ENCODE peak calls at places on chromosome 16, in five cellular contexts. One of them, this sample, is unnamed.

GRCh38 chr16:87267566-87267965 is 49.6 kb downstream of the C16orf95 start:
- DNase-seq in A673: no peak
- DNase-seq in psoas muscle: no peak
- DNase-seq in transverse colon: no peak
- DNase-seq in A549: no peak
- DNase-seq in this sample: no peak

GRCh38 chr16:88940196-88941050 is 36.6 kb downstream of the CBFA2T3 start:
- DNase-seq in A549: no peak
- DNase-seq in transverse colon: no peak
- DNase-seq in A673: no peak
- DNase-seq in psoas muscle: no peak
- DNase-seq in this sample: no peak

GRCh38 chr16:12535535-12536411 is 267.9 kb downstream of the CPPED1 start:
- DNase-seq in transverse colon: no peak
- DNase-seq in psoas muscle: no peak
- DNase-seq in A549: no peak
- DNase-seq in A673: no peak
- DNase-seq in this sample: peak

GRCh38 chr16:69762843-69763556 is 868 bp downstream of the WWP2 start:
- DNase-seq in A673: no peak
- DNase-seq in transverse colon: peak
- DNase-seq in A549: no peak
- DNase-seq in psoas muscle: no peak
- DNase-seq in this sample: peak

GRCh38 chr16:19884611-19885455 is at the start of gene GPRC5B:
- DNase-seq in psoas muscle: peak
- DNase-seq in A673: peak
- DNase-seq in transverse colon: peak
- DNase-seq in A549: peak
- DNase-seq in this sample: peak

GRCh38 chr16:67560827-67561342 is 1.4 kb upstream of the CTCF start:
- DNase-seq in transverse colon: no peak
- DNase-seq in psoas muscle: no peak
- DNase-seq in A673: no peak
- DNase-seq in A549: no peak
- DNase-seq in this sample: no peak

GRCh38 chr16:30922420-30922959 is 882 bp upstream of the FBXL19 start:
- DNase-seq in transverse colon: peak
- DNase-seq in A673: peak
- DNase-seq in psoas muscle: peak
- DNase-seq in A549: peak
- DNase-seq in this sample: peak

GRCh38 chr16:11985250-11985649 is 8.7 kb downstream of the SNX29 start:
- DNase-seq in transverse colon: no peak
- DNase-seq in A673: no peak
- DNase-seq in A549: no peak
- DNase-seq in psoas muscle: no peak
- DNase-seq in this sample: no peak

GRCh38 chr16:84084570-84085270 is 32.0 kb downstream of the MBTPS1 start:
- DNase-seq in A673: peak
- DNase-seq in psoas muscle: peak
- DNase-seq in transverse colon: peak
- DNase-seq in A549: peak
- DNase-seq in this sample: peak

GRCh38 chr16:3149193-3149530 is 14.3 kb downstream of the ZNF213 start:
- DNase-seq in transverse colon: no peak
- DNase-seq in A673: no peak
- DNase-seq in psoas muscle: no peak
- DNase-seq in A549: no peak
- DNase-seq in this sample: no peak

GRCh38 chr16:65283238-65283651 is 161.4 kb upstream of the CDH11 start:
- DNase-seq in A549: no peak
- DNase-seq in transverse colon: no peak
- DNase-seq in psoas muscle: no peak
- DNase-seq in A673: no peak
- DNase-seq in this sample: no peak

GRCh38 chr16:4666537-4667202 is 26.7 kb upstream of the NUDT16L1 start:
- DNase-seq in psoas muscle: no peak
- DNase-seq in transverse colon: no peak
- DNase-seq in A673: no peak
- DNase-seq in A549: no peak
- DNase-seq in this sample: no peak

GRCh38 chr16:81513204-81514040 is 68.8 kb downstream of the CMIP start:
- DNase-seq in A549: no peak
- DNase-seq in A673: no peak
- DNase-seq in transverse colon: no peak
- DNase-seq in psoas muscle: peak
- DNase-seq in this sample: no peak

GRCh38 chr16:68790130-68790761 is 53.1 kb upstream of the TANGO6 start:
- DNase-seq in transverse colon: peak
- DNase-seq in A673: no peak
- DNase-seq in psoas muscle: no peak
- DNase-seq in A549: peak
- DNase-seq in this sample: no peak

GRCh38 chr16:66712512-66712911 is 16.0 kb upstream of the CMTM4 start:
- DNase-seq in A673: no peak
- DNase-seq in psoas muscle: no peak
- DNase-seq in A549: no peak
- DNase-seq in transverse colon: no peak
- DNase-seq in this sample: no peak

GRCh38 chr16:30004811-30005242 is 6.0 kb downstream of the DOC2A start:
- DNase-seq in A673: no peak
- DNase-seq in transverse colon: no peak
- DNase-seq in psoas muscle: no peak
- DNase-seq in A549: no peak
- DNase-seq in this sample: no peak

GRCh38 chr16:70653809-70654771 is 7.7 kb downstream of the IL34 start:
- DNase-seq in A549: peak
- DNase-seq in transverse colon: peak
- DNase-seq in A673: peak
- DNase-seq in psoas muscle: peak
- DNase-seq in this sample: peak

GRCh38 chr16:12749076-12749475 is 54.6 kb downstream of the CPPED1 start:
- DNase-seq in psoas muscle: no peak
- DNase-seq in A673: no peak
- DNase-seq in A549: no peak
- DNase-seq in transverse colon: no peak
- DNase-seq in this sample: no peak

GRCh38 chr16:70018254-70018653 is 67.1 kb downstream of the CLEC18A start:
- DNase-seq in psoas muscle: no peak
- DNase-seq in A549: peak
- DNase-seq in transverse colon: peak
- DNase-seq in A673: peak
- DNase-seq in this sample: peak

GRCh38 chr16:22255335-22255734 is 41.9 kb upstream of the POLR3E start:
- DNase-seq in A549: no peak
- DNase-seq in transverse colon: no peak
- DNase-seq in psoas muscle: no peak
- DNase-seq in A673: no peak
- DNase-seq in this sample: no peak

GRCh38 chr16:50021509-50021908 is 3.5 kb upstream of the CNEP1R1 start:
- DNase-seq in psoas muscle: no peak
- DNase-seq in A549: no peak
- DNase-seq in transverse colon: no peak
- DNase-seq in A673: peak
- DNase-seq in this sample: peak

GRCh38 chr16:50024684-50025543 is at the start of gene CNEP1R1:
- DNase-seq in A549: peak
- DNase-seq in transverse colon: peak
- DNase-seq in psoas muscle: peak
- DNase-seq in A673: peak
- DNase-seq in this sample: peak

GRCh38 chr16:50023626-50024025 is 1.4 kb upstream of the CNEP1R1 start:
- DNase-seq in A673: no peak
- DNase-seq in A549: no peak
- DNase-seq in psoas muscle: no peak
- DNase-seq in transverse colon: no peak
- DNase-seq in this sample: no peak

GRCh38 chr16:50025544-50025931 is 513 bp downstream of the CNEP1R1 start:
- DNase-seq in A549: peak
- DNase-seq in A673: peak
- DNase-seq in psoas muscle: no peak
- DNase-seq in transverse colon: peak
- DNase-seq in this sample: peak

GRCh38 chr16:50024207-50024606 is 818 bp upstream of the CNEP1R1 start:
- DNase-seq in A673: no peak
- DNase-seq in transverse colon: no peak
- DNase-seq in psoas muscle: no peak
- DNase-seq in A549: no peak
- DNase-seq in this sample: no peak
- H3K4me3 ChIP-seq in A673: peak
- H3K4me3 ChIP-seq in transverse colon: no peak
- H3K4me3 ChIP-seq in psoas muscle: no peak
- H3K4me3 ChIP-seq in A549: peak
- H3K4me3 ChIP-seq in this sample: peak

GRCh38 chr16:75264531-75264998 is 13.1 kb upstream of the BCAR1 start:
- DNase-seq in psoas muscle: no peak
- DNase-seq in A673: no peak
- DNase-seq in transverse colon: no peak
- DNase-seq in A549: no peak
- DNase-seq in this sample: no peak
- H3K4me3 ChIP-seq in psoas muscle: peak
- H3K4me3 ChIP-seq in A673: peak
- H3K4me3 ChIP-seq in transverse colon: peak
- H3K4me3 ChIP-seq in A549: peak
- H3K4me3 ChIP-seq in this sample: no peak

GRCh38 chr16:25018972-25019617 is 3.9 kb upstream of the ARHGAP17 start:
- DNase-seq in A673: no peak
- DNase-seq in A549: no peak
- DNase-seq in transverse colon: no peak
- DNase-seq in psoas muscle: no peak
- DNase-seq in this sample: peak
- H3K4me3 ChIP-seq in A673: no peak
- H3K4me3 ChIP-seq in A549: no peak
- H3K4me3 ChIP-seq in transverse colon: no peak
- H3K4me3 ChIP-seq in psoas muscle: no peak
- H3K4me3 ChIP-seq in this sample: peak

GRCh38 chr16:85169333-85170065 is 57.2 kb upstream of the CIBAR2 start:
- DNase-seq in A549: no peak
- DNase-seq in transverse colon: no peak
- DNase-seq in psoas muscle: no peak
- DNase-seq in A673: peak
- DNase-seq in this sample: no peak

GRCh38 chr16:85166699-85167588 is 54.7 kb upstream of the CIBAR2 start:
- DNase-seq in A549: no peak
- DNase-seq in psoas muscle: peak
- DNase-seq in A673: no peak
- DNase-seq in transverse colon: no peak
- DNase-seq in this sample: no peak

GRCh38 chr16:85170066-85171003 is 58.1 kb upstream of the CIBAR2 start:
- DNase-seq in A673: no peak
- DNase-seq in psoas muscle: peak
- DNase-seq in A549: no peak
- DNase-seq in transverse colon: no peak
- DNase-seq in this sample: no peak

GRCh38 chr16:85167589-85168537 is 55.6 kb upstream of the CIBAR2 start:
- DNase-seq in A549: no peak
- DNase-seq in psoas muscle: no peak
- DNase-seq in transverse colon: no peak
- DNase-seq in A673: no peak
- DNase-seq in this sample: no peak

GRCh38 chr16:85168732-85169256 is 56.5 kb upstream of the CIBAR2 start:
- DNase-seq in psoas muscle: peak
- DNase-seq in transverse colon: peak
- DNase-seq in A549: peak
- DNase-seq in A673: peak
- DNase-seq in this sample: no peak
- H3K4me3 ChIP-seq in psoas muscle: peak
- H3K4me3 ChIP-seq in transverse colon: no peak
- H3K4me3 ChIP-seq in A549: peak
- H3K4me3 ChIP-seq in A673: peak
- H3K4me3 ChIP-seq in this sample: no peak

DNA sequence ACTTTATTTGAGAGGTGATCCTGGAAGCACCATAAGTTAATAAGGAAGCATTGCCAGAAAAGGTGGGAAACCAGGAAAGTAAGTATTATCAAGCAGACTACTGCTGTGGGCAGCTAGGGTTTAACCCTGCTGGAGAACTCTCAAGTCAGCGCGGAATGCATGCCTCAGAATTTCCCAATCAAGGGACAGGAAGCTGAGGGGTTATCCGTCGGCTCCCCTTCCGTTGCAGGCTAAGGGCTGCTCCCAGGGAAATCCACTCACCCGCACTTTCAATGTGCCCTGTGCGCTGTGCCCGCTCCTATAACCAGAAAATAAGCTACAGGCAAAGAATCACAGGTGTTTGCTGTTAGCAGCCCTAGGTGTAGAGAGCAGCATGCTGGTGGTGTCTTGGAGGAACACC is 138.5 kb upstream of the CACNG3 start:
- DNase-seq in psoas muscle: no peak
- DNase-seq in A549: no peak
- DNase-seq in transverse colon: no peak
- DNase-seq in A673: no peak
- DNase-seq in this sample: no peak
- H3K4me3 ChIP-seq in psoas muscle: no peak
- H3K4me3 ChIP-seq in A549: no peak
- H3K4me3 ChIP-seq in transverse colon: no peak
- H3K4me3 ChIP-seq in A673: no peak
- H3K4me3 ChIP-seq in this sample: no peak

DNA sequence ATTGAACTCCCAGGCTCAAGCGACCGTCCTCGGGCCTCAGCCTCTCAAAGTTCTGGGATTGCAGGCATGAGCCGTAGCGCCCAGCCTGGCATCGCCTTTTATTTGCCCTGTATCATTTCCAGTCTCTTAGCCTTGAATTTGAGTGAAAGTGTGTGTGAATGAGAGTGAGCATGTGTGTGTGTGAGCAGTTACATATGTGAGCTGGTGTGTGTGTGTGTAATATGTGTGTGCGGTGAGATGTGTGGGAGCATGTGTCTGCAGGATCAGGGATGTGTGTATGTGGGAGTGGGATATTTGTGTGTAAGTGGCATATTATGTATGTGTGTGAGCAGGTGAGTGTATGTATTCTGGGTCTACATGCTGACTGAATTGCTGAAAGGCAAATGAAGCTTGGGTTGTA is 5.5 kb downstream of the RAB11FIP3 start:
- DNase-seq in transverse colon: no peak
- DNase-seq in psoas muscle: no peak
- DNase-seq in A549: no peak
- DNase-seq in A673: no peak
- DNase-seq in this sample: no peak
- H3K4me3 ChIP-seq in transverse colon: no peak
- H3K4me3 ChIP-seq in psoas muscle: no peak
- H3K4me3 ChIP-seq in A549: no peak
- H3K4me3 ChIP-seq in A673: no peak
- H3K4me3 ChIP-seq in this sample: no peak